ENCODE peak calls at places on chromosome 6, in six cellular contexts. One of them, this sample, is unnamed.

GRCh38 chr6:140609956-140610355 is 1235.5 kb upstream of the CITED2 start:
- DNase-seq in NCI-H748 treated with DMSO at 0.1 percent for 48 hours: no peak
- DNase-seq in HS-5: no peak
- DNase-seq in ELF-1: no peak
- DNase-seq in NCI-H1105: no peak
- DNase-seq in stimulated activated CD4-positive, alpha-beta T cell treated with anti-CD3 and anti-CD28 coated beads, Interleukin-12 subunit alpha, Interleukin-12 subunit beta, amount 100 ng/mL, for 24 hours: no peak
- DNase-seq in this sample: no peak

GRCh38 chr6:109458774-109459531 is 3.4 kb upstream of the MICAL1 start:
- DNase-seq in NCI-H1105: no peak
- DNase-seq in stimulated activated CD4-positive, alpha-beta T cell treated with anti-CD3 and anti-CD28 coated beads, Interleukin-12 subunit alpha, Interleukin-12 subunit beta, amount 100 ng/mL, for 24 hours: no peak
- DNase-seq in ELF-1: no peak
- DNase-seq in HS-5: no peak
- DNase-seq in NCI-H748 treated with DMSO at 0.1 percent for 48 hours: no peak
- DNase-seq in this sample: no peak

GRCh38 chr6:20900396-20901160 is 366.3 kb downstream of the CDKAL1 start:
- DNase-seq in stimulated activated CD4-positive, alpha-beta T cell treated with anti-CD3 and anti-CD28 coated beads, Interleukin-12 subunit alpha, Interleukin-12 subunit beta, amount 100 ng/mL, for 24 hours: no peak
- DNase-seq in ELF-1: no peak
- DNase-seq in NCI-H1105: peak; percentile 11
- DNase-seq in HS-5: no peak
- DNase-seq in NCI-H748 treated with DMSO at 0.1 percent for 48 hours: no peak
- DNase-seq in this sample: no peak

GRCh38 chr6:72420409-72420808 is 201.5 kb upstream of the KCNQ5 start:
- DNase-seq in ELF-1: no peak
- DNase-seq in stimulated activated CD4-positive, alpha-beta T cell treated with anti-CD3 and anti-CD28 coated beads, Interleukin-12 subunit alpha, Interleukin-12 subunit beta, amount 100 ng/mL, for 24 hours: no peak
- DNase-seq in HS-5: no peak
- DNase-seq in NCI-H1105: no peak
- DNase-seq in NCI-H748 treated with DMSO at 0.1 percent for 48 hours: no peak
- DNase-seq in this sample: no peak

GRCh38 chr6:16403831-16404230 is 165.4 kb downstream of the GMPR start:
- DNase-seq in stimulated activated CD4-positive, alpha-beta T cell treated with anti-CD3 and anti-CD28 coated beads, Interleukin-12 subunit alpha, Interleukin-12 subunit beta, amount 100 ng/mL, for 24 hours: no peak
- DNase-seq in NCI-H1105: no peak
- DNase-seq in NCI-H748 treated with DMSO at 0.1 percent for 48 hours: no peak
- DNase-seq in ELF-1: no peak
- DNase-seq in HS-5: no peak
- DNase-seq in this sample: no peak

GRCh38 chr6:7267521-7268091 is 45.4 kb downstream of the SSR1 start:
- DNase-seq in HS-5: peak; percentile 91
- DNase-seq in NCI-H1105: peak; percentile 28
- DNase-seq in NCI-H748 treated with DMSO at 0.1 percent for 48 hours: no peak
- DNase-seq in stimulated activated CD4-positive, alpha-beta T cell treated with anti-CD3 and anti-CD28 coated beads, Interleukin-12 subunit alpha, Interleukin-12 subunit beta, amount 100 ng/mL, for 24 hours: no peak
- DNase-seq in ELF-1: no peak
- DNase-seq in this sample: peak; percentile 91

GRCh38 chr6:73923899-73924485 is 228.0 kb downstream of the CD109 start:
- DNase-seq in NCI-H1105: no peak
- DNase-seq in NCI-H748 treated with DMSO at 0.1 percent for 48 hours: no peak
- DNase-seq in HS-5: no peak
- DNase-seq in ELF-1: no peak
- DNase-seq in stimulated activated CD4-positive, alpha-beta T cell treated with anti-CD3 and anti-CD28 coated beads, Interleukin-12 subunit alpha, Interleukin-12 subunit beta, amount 100 ng/mL, for 24 hours: no peak
- DNase-seq in this sample: no peak

GRCh38 chr6:129744201-129744879 is 34.4 kb upstream of the ARHGAP18 start:
- DNase-seq in HS-5: no peak
- DNase-seq in ELF-1: no peak
- DNase-seq in stimulated activated CD4-positive, alpha-beta T cell treated with anti-CD3 and anti-CD28 coated beads, Interleukin-12 subunit alpha, Interleukin-12 subunit beta, amount 100 ng/mL, for 24 hours: no peak
- DNase-seq in NCI-H748 treated with DMSO at 0.1 percent for 48 hours: no peak
- DNase-seq in NCI-H1105: peak; percentile 31
- DNase-seq in this sample: no peak

GRCh38 chr6:12483712-12484111 is 193.6 kb downstream of the EDN1 start:
- DNase-seq in HS-5: peak; percentile 92
- DNase-seq in NCI-H1105: no peak
- DNase-seq in NCI-H748 treated with DMSO at 0.1 percent for 48 hours: no peak
- DNase-seq in ELF-1: no peak
- DNase-seq in stimulated activated CD4-positive, alpha-beta T cell treated with anti-CD3 and anti-CD28 coated beads, Interleukin-12 subunit alpha, Interleukin-12 subunit beta, amount 100 ng/mL, for 24 hours: no peak
- DNase-seq in this sample: peak; percentile 57

GRCh38 chr6:55281215-55281614 is 46.1 kb upstream of the GFRAL start:
- DNase-seq in HS-5: no peak
- DNase-seq in NCI-H748 treated with DMSO at 0.1 percent for 48 hours: no peak
- DNase-seq in ELF-1: no peak
- DNase-seq in stimulated activated CD4-positive, alpha-beta T cell treated with anti-CD3 and anti-CD28 coated beads, Interleukin-12 subunit alpha, Interleukin-12 subunit beta, amount 100 ng/mL, for 24 hours: no peak
- DNase-seq in NCI-H1105: no peak
- DNase-seq in this sample: no peak

GRCh38 chr6:33746651-33747100 is at the start of gene IP6K3:
- DNase-seq in NCI-H748 treated with DMSO at 0.1 percent for 48 hours: no peak
- DNase-seq in stimulated activated CD4-positive, alpha-beta T cell treated with anti-CD3 and anti-CD28 coated beads, Interleukin-12 subunit alpha, Interleukin-12 subunit beta, amount 100 ng/mL, for 24 hours: no peak
- DNase-seq in HS-5: no peak
- DNase-seq in ELF-1: peak; percentile 66
- DNase-seq in NCI-H1105: no peak
- DNase-seq in this sample: peak; percentile 37

GRCh38 chr6:45495404-45496084 is 117.8 kb upstream of the SUPT3H start:
- DNase-seq in ELF-1: no peak
- DNase-seq in stimulated activated CD4-positive, alpha-beta T cell treated with anti-CD3 and anti-CD28 coated beads, Interleukin-12 subunit alpha, Interleukin-12 subunit beta, amount 100 ng/mL, for 24 hours: no peak
- DNase-seq in NCI-H748 treated with DMSO at 0.1 percent for 48 hours: no peak
- DNase-seq in NCI-H1105: no peak
- DNase-seq in HS-5: no peak
- DNase-seq in this sample: no peak

GRCh38 chr6:33147807-33148666 is 44.2 kb downstream of the COL11A2 start:
- DNase-seq in NCI-H1105: peak; percentile 19
- DNase-seq in NCI-H748 treated with DMSO at 0.1 percent for 48 hours: no peak
- DNase-seq in ELF-1: no peak
- DNase-seq in stimulated activated CD4-positive, alpha-beta T cell treated with anti-CD3 and anti-CD28 coated beads, Interleukin-12 subunit alpha, Interleukin-12 subunit beta, amount 100 ng/mL, for 24 hours: no peak
- DNase-seq in HS-5: no peak
- DNase-seq in this sample: no peak

GRCh38 chr6:43276180-43277082 is 21.6 kb upstream of the SLC22A7 start:
- DNase-seq in NCI-H748 treated with DMSO at 0.1 percent for 48 hours: no peak
- DNase-seq in HS-5: no peak
- DNase-seq in ELF-1: no peak
- DNase-seq in NCI-H1105: no peak
- DNase-seq in stimulated activated CD4-positive, alpha-beta T cell treated with anti-CD3 and anti-CD28 coated beads, Interleukin-12 subunit alpha, Interleukin-12 subunit beta, amount 100 ng/mL, for 24 hours: peak; percentile 12
- DNase-seq in this sample: no peak

GRCh38 chr6:41073203-41073967 is 611 bp downstream of the NFYA start:
- DNase-seq in HS-5: no peak
- DNase-seq in ELF-1: peak; percentile 93
- DNase-seq in stimulated activated CD4-positive, alpha-beta T cell treated with anti-CD3 and anti-CD28 coated beads, Interleukin-12 subunit alpha, Interleukin-12 subunit beta, amount 100 ng/mL, for 24 hours: peak; percentile 76
- DNase-seq in NCI-H748 treated with DMSO at 0.1 percent for 48 hours: peak; percentile 88
- DNase-seq in NCI-H1105: peak; percentile 80
- DNase-seq in this sample: peak; percentile 68

GRCh38 chr6:49806145-49806544 is 19.1 kb upstream of the PGK2 start:
- DNase-seq in stimulated activated CD4-positive, alpha-beta T cell treated with anti-CD3 and anti-CD28 coated beads, Interleukin-12 subunit alpha, Interleukin-12 subunit beta, amount 100 ng/mL, for 24 hours: no peak
- DNase-seq in HS-5: no peak
- DNase-seq in ELF-1: no peak
- DNase-seq in NCI-H1105: peak; percentile 33
- DNase-seq in NCI-H748 treated with DMSO at 0.1 percent for 48 hours: no peak
- DNase-seq in this sample: no peak

GRCh38 chr6:73803562-73804221 is 107.7 kb downstream of the CD109 start:
- DNase-seq in stimulated activated CD4-positive, alpha-beta T cell treated with anti-CD3 and anti-CD28 coated beads, Interleukin-12 subunit alpha, Interleukin-12 subunit beta, amount 100 ng/mL, for 24 hours: no peak
- DNase-seq in NCI-H748 treated with DMSO at 0.1 percent for 48 hours: no peak
- DNase-seq in ELF-1: peak; percentile 59
- DNase-seq in HS-5: peak; percentile 80
- DNase-seq in NCI-H1105: peak; percentile 5
- DNase-seq in this sample: peak; percentile 84

GRCh38 chr6:146364816-146365594 is 178.6 kb upstream of the RAB32 start:
- DNase-seq in ELF-1: no peak
- DNase-seq in NCI-H1105: no peak
- DNase-seq in stimulated activated CD4-positive, alpha-beta T cell treated with anti-CD3 and anti-CD28 coated beads, Interleukin-12 subunit alpha, Interleukin-12 subunit beta, amount 100 ng/mL, for 24 hours: no peak
- DNase-seq in NCI-H748 treated with DMSO at 0.1 percent for 48 hours: no peak
- DNase-seq in HS-5: no peak
- DNase-seq in this sample: no peak

GRCh38 chr6:106511274-106512047 is 117.8 kb downstream of the RTN4IP1 start:
- DNase-seq in stimulated activated CD4-positive, alpha-beta T cell treated with anti-CD3 and anti-CD28 coated beads, Interleukin-12 subunit alpha, Interleukin-12 subunit beta, amount 100 ng/mL, for 24 hours: no peak
- DNase-seq in NCI-H1105: peak; percentile 7
- DNase-seq in ELF-1: peak; percentile 61
- DNase-seq in NCI-H748 treated with DMSO at 0.1 percent for 48 hours: no peak
- DNase-seq in HS-5: no peak
- DNase-seq in this sample: no peak

This sample was measured in retinal pigment epithelial cell.